ENCODE peak calls at places on chromosomes 6 and 20, in four cellular contexts. K is fibroblast of mammary gland, H is hepatocyte, G is pancreas. L is an unnamed sample.

GRCh38 chr20:37202267-37202943 is 23.1 kb upstream of the MROH8 start:
- DNase-seq in G (no peak), K (peak), H (peak), L (peak)

GRCh38 chr20:44070139-44070900 is 116.7 kb downstream of the JPH2 start:
- DNase-seq in G (no peak), H (no peak), K (no peak), L (no peak)

GRCh38 chr6:123562677-123563076 is 74.1 kb downstream of the TRDN start:
- DNase-seq in K (no peak), H (no peak), G (no peak), L (no peak)

GRCh38 chr6:109143191-109143590 is 47.9 kb downstream of the CEP57L1 start:
- DNase-seq in G (no peak), K (no peak), H (no peak), L (no peak)

GRCh38 chr6:46191961-46192360 is 21.2 kb upstream of the ENPP5 start:
- DNase-seq in K (peak), G (no peak), H (no peak), L (peak)

GRCh38 chr6:16921399-16922110 is 160.3 kb upstream of the ATXN1 start:
- DNase-seq in K (peak), H (no peak), G (no peak), L (no peak)

GRCh38 chr20:12394786-12395185 is 477.1 kb downstream of the BTBD3 start:
- DNase-seq in K (no peak), H (peak), G (peak), L (no peak)

GRCh38 chr6:130742282-130742681 is 84.9 kb upstream of the SMLR1 start:
- DNase-seq in K (no peak), G (no peak), H (no peak), L (peak)

GRCh38 chr6:124968401-124968800 is 6.2 kb downstream of the RNF217 start:
- DNase-seq in K (no peak), G (no peak), H (no peak), L (no peak)

GRCh38 chr6:187252-187840 is 104.9 kb upstream of the DUSP22 start:
- DNase-seq in H (peak), G (no peak), K (no peak), L (no peak)

GRCh38 chr6:48986105-48986504 is 476.9 kb downstream of the MMUT start:
- DNase-seq in K (no peak), H (no peak), G (no peak), L (no peak)

GRCh38 chr20:10521836-10522235 is 86.7 kb downstream of the SLX4IP start:
- DNase-seq in G (no peak), K (no peak), H (no peak), L (no peak)

GRCh38 chr20:36585410-36586125 is 12.2 kb downstream of the TGIF2 start:
- DNase-seq in K (peak), H (no peak), G (no peak), L (no peak)

GRCh38 chr6:116118608-116119007 is 7.3 kb downstream of the COL10A1 start:
- DNase-seq in G (no peak), H (no peak), K (peak), L (no peak)

GRCh38 chr6:47743744-47744143 is 38.1 kb upstream of the OPN5 start:
- DNase-seq in G (no peak), H (no peak), K (peak), L (no peak)

GRCh38 chr6:79604583-79605037 is 26.5 kb upstream of the SH3BGRL2 start:
- DNase-seq in G (no peak), H (peak), K (peak), L (no peak)

GRCh38 chr6:134249412-134249758 is 68.5 kb downstream of the SGK1 start:
- DNase-seq in H (no peak), K (no peak), G (no peak), L (no peak)

GRCh38 chr6:56890683-56891429 is 64.1 kb upstream of the BEND6 start:
- DNase-seq in K (peak), G (no peak), H (peak), L (peak)

GRCh38 chr20:4717816-4718215 is 3.9 kb upstream of the PRND start:
- DNase-seq in G (no peak), K (peak), H (no peak), L (no peak)

GRCh38 chr6:28525496-28526039 is at the start of gene GPX5:
- DNase-seq in K (peak), G (no peak), H (no peak), L (no peak)

GRCh38 chr6:3228046-3228671 is 706 bp upstream of the TUBB2B start:
- DNase-seq in G (no peak), H (peak), K (no peak), L (no peak)

GRCh38 chr6:158561247-158561884 is 1.5 kb downstream of the TMEM181 start:
- DNase-seq in H (no peak), G (peak), K (no peak), L (no peak)

GRCh38 chr20:3572151-3572550 is 91.0 kb downstream of the GFRA4 start:
- DNase-seq in G (no peak), H (no peak), K (peak), L (no peak)

GRCh38 chr6:13355969-13356368 is 27.6 kb upstream of the TBC1D7 start:
- DNase-seq in H (no peak), K (no peak), G (no peak), L (no peak)

GRCh38 chr20:64032706-64033624 is 3.0 kb upstream of the C20orf204 start:
- DNase-seq in H (no peak), G (no peak), K (no peak), L (no peak)

GRCh38 chr20:32203556-32204484 is 3.7 kb downstream of the PLAGL2 start:
- DNase-seq in H (peak), K (peak), G (no peak), L (no peak)

GRCh38 chr6:89965441-89966249 is 71.4 kb downstream of the GJA10 start:
- DNase-seq in K (no peak), G (no peak), H (no peak), L (no peak)

GRCh38 chr6:169162968-169163903 is 90.4 kb downstream of the THBS2 start:
- DNase-seq in K (peak), G (no peak), H (peak), L (peak)

GRCh38 chr6:112163295-112164257 is 76.2 kb downstream of the FAM229B start:
- DNase-seq in G (peak), H (peak), K (peak), L (no peak)
- TF ChIP-seq CTCF in G (peak), H (peak), K (peak), L (peak)

DNA sequence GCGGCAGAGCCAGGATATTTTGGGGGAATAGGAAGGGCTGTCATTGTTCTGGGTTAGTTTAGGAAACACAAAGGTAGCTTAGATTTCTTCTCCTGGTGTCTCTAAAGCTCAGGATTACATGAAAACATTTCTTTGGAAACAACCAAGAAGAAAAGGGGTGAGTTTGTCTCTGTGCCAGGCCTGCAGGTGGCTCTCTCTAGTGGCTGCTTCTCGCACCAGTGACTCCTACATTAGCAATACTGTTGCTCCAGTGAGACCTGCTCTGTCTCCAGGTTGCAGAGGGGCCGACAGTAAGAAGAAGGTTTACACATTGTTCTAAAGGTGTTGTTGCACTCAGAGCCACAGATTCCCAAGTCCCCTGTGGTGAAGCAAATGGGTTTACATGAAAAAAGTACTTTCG is 104.6 kb upstream of the GLP1R start:
- DNase-seq in K (no peak), G (no peak), H (no peak), L (no peak)
- H3K4me3 ChIP-seq in K (no peak), G (no peak), H (no peak), L (no peak)

DNA sequence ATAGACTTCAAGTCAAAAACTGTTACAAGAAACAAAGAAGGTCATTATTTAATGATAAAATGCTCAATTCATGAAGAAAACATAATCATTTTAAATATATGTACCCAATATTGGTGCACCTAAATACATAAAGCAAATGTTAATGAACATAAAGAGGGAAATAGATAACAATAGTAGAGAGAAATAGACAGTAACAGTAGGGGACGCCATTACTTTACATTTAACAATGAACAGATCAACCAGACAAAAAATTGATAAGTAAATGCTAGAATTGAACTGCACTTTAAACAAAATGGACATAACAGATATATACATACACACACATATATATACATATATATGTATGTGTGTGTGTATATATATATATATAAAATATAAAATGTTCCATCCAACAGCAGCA is 37.4 kb downstream of the IL22RA2 start:
- DNase-seq in G (no peak), H (no peak), K (peak), L (no peak)
- TF ChIP-seq CTCF in G (no peak), H (peak), K (peak), L (no peak)

DNA sequence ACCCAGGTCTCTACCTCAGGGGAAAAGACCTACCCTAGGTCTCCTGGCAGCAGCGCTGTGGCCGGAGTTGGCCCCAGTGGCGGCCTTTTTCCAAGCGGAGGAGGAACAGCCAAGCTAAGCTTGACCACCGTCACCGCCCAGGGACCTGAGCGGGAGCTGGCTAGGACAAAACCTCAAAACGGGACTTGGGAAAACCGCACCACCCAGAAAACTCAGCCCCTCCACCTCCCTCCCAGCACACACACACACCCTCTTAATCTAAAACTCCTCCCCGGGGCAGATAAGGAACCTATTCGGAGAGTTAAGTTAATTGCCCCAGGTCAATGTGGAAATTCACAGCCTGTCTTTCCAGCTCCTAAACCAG is 2.7 kb upstream of the TRERF1 start:
- DNase-seq in H (peak), G (peak), K (no peak), L (no peak)
- H3K4me3 ChIP-seq in H (peak), G (peak), K (no peak), L (no peak)